ENCODE peak calls at places on chromosomes 5 and 9, in four cellular contexts. One of them, this sample, is unnamed. For H3K9me3 and H3K36me3, the result is how much of the 10 kb centered on the place peaks cover.

GRCh38 chr5:168039485-168040005 is 251.9 kb upstream of the WWC1 start:
- DNase-seq in astrocyte: no peak
- DNase-seq in lung: no peak
- DNase-seq in body of pancreas: peak
- DNase-seq in this sample: no peak

GRCh38 chr5:157479612-157480510 is 19.8 kb downstream of the NIPAL4 start:
- DNase-seq in astrocyte: no peak
- DNase-seq in lung: no peak
- DNase-seq in body of pancreas: no peak
- DNase-seq in this sample: no peak

GRCh38 chr9:96459268-96460007 is 9.5 kb downstream of the HABP4 start:
- DNase-seq in astrocyte: peak
- DNase-seq in lung: no peak
- DNase-seq in body of pancreas: no peak
- DNase-seq in this sample: no peak

GRCh38 chr5:124697912-124698690 is 48.3 kb downstream of the ZNF608 start:
- DNase-seq in astrocyte: peak
- DNase-seq in lung: no peak
- DNase-seq in body of pancreas: no peak
- DNase-seq in this sample: peak

GRCh38 chr9:2478421-2478820 is 143.2 kb upstream of the VLDLR start:
- DNase-seq in astrocyte: no peak
- DNase-seq in lung: no peak
- DNase-seq in body of pancreas: no peak
- DNase-seq in this sample: no peak

GRCh38 chr5:143336485-143336884 is 67.0 kb downstream of the NR3C1 start:
- DNase-seq in astrocyte: no peak
- DNase-seq in lung: no peak
- DNase-seq in body of pancreas: no peak
- DNase-seq in this sample: no peak

GRCh38 chr5:124436294-124436693 is 310.1 kb downstream of the ZNF608 start:
- DNase-seq in astrocyte: peak
- DNase-seq in lung: no peak
- DNase-seq in body of pancreas: no peak
- DNase-seq in this sample: peak

GRCh38 chr9:124257865-124258764 is at the start of gene NEK6:
- DNase-seq in astrocyte: peak
- DNase-seq in lung: no peak
- DNase-seq in body of pancreas: no peak
- DNase-seq in this sample: peak

GRCh38 chr5:2112128-2112808 is 229.5 kb upstream of the IRX4 start:
- DNase-seq in astrocyte: no peak
- DNase-seq in lung: no peak
- DNase-seq in body of pancreas: no peak
- DNase-seq in this sample: no peak

GRCh38 chr9:98081477-98082219 is 25.1 kb downstream of the NANS start:
- DNase-seq in astrocyte: no peak
- DNase-seq in lung: no peak
- DNase-seq in body of pancreas: no peak
- DNase-seq in this sample: peak

GRCh38 chr5:27598576-27598975 is 560.2 kb upstream of the CDH9 start:
- DNase-seq in astrocyte: peak
- DNase-seq in lung: no peak
- DNase-seq in body of pancreas: no peak
- DNase-seq in this sample: no peak

GRCh38 chr5:127683006-127683405 is 20.2 kb upstream of the CCDC192 start:
- DNase-seq in astrocyte: no peak
- DNase-seq in lung: no peak
- DNase-seq in body of pancreas: no peak
- DNase-seq in this sample: no peak

GRCh38 chr5:35741126-35741711 is 115.5 kb upstream of the IL7R start:
- DNase-seq in astrocyte: no peak
- DNase-seq in lung: no peak
- DNase-seq in body of pancreas: no peak
- DNase-seq in this sample: peak

GRCh38 chr5:54081415-54081814 is 229.0 kb downstream of the ARL15 start:
- DNase-seq in astrocyte: no peak
- DNase-seq in lung: no peak
- DNase-seq in body of pancreas: no peak
- DNase-seq in this sample: no peak

GRCh38 chr5:56088967-56089829 is 94.4 kb upstream of the IL6ST start:
- DNase-seq in astrocyte: peak
- DNase-seq in lung: no peak
- DNase-seq in body of pancreas: no peak
- DNase-seq in this sample: peak

GRCh38 chr5:94505327-94506080 is 112.9 kb downstream of the KIAA0825 start:
- DNase-seq in astrocyte: no peak
- DNase-seq in lung: no peak
- DNase-seq in body of pancreas: no peak
- DNase-seq in this sample: peak

GRCh38 chr5:6484899-6485298 is 36.2 kb downstream of the UBE2QL1 start:
- DNase-seq in astrocyte: no peak
- DNase-seq in lung: no peak
- DNase-seq in body of pancreas: no peak
- DNase-seq in this sample: no peak

GRCh38 chr5:15554542-15554941 is 54.6 kb downstream of the FBXL7 start:
- DNase-seq in astrocyte: no peak
- DNase-seq in lung: no peak
- DNase-seq in body of pancreas: no peak
- DNase-seq in this sample: no peak

GRCh38 chr5:57434227-57434640 is 48.4 kb downstream of the ACTBL2 start:
- DNase-seq in astrocyte: peak
- DNase-seq in lung: no peak
- DNase-seq in body of pancreas: no peak
- DNase-seq in this sample: no peak

GRCh38 chr5:67246108-67246507 is 49.5 kb upstream of the CD180 start:
- DNase-seq in astrocyte: peak
- DNase-seq in lung: no peak
- DNase-seq in body of pancreas: no peak
- DNase-seq in this sample: peak

GRCh38 chr5:110063640-110064592 is 374.2 kb downstream of the MAN2A1 start:
- DNase-seq in astrocyte: peak
- DNase-seq in lung: no peak
- DNase-seq in body of pancreas: no peak
- DNase-seq in this sample: peak

GRCh38 chr9:16883586-16883985 is 13.1 kb upstream of the BNC2 start:
- DNase-seq in astrocyte: no peak
- DNase-seq in lung: no peak
- DNase-seq in body of pancreas: no peak
- DNase-seq in this sample: peak

DNA sequence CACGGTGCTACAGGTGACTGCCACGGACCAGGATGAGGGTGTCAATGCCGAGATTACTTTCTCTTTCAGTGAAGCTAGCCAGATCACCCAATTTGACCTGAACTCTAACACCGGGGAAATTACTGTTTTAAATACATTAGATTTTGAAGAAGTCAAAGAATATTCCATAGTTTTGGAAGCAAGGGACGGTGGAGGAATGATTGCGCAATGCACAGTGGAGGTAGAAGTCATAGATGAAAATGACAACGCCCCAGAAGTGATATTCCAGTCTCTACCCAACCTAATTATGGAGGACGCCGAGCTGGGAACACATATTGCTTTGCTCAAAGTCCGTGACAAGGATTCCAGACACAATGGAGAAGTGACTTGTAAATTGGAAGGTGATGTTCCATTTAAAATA is 1.2 kb downstream of the PCDHGB4 start:
- DNase-seq in astrocyte: no peak
- DNase-seq in lung: no peak
- DNase-seq in body of pancreas: no peak
- DNase-seq in this sample: no peak
- H3K9me3 ChIP-seq in astrocyte: under half
- H3K9me3 ChIP-seq in lung: under half
- H3K9me3 ChIP-seq in body of pancreas: under half
- H3K9me3 ChIP-seq in this sample: under half

GRCh38 chr9:134052941-134053340 is 14.9 kb downstream of the BRD3 start:
- DNase-seq in astrocyte: no peak
- DNase-seq in lung: no peak
- DNase-seq in body of pancreas: no peak
- DNase-seq in this sample: no peak

GRCh38 chr9:134053401-134053871 is 14.4 kb downstream of the BRD3 start:
- DNase-seq in astrocyte: no peak
- DNase-seq in lung: no peak
- DNase-seq in body of pancreas: no peak
- DNase-seq in this sample: no peak

GRCh38 chr9:134052491-134052890 is 15.3 kb downstream of the BRD3 start:
- DNase-seq in astrocyte: no peak
- DNase-seq in lung: no peak
- DNase-seq in body of pancreas: peak
- DNase-seq in this sample: no peak

GRCh38 chr9:134054891-134055811 is 12.7 kb downstream of the BRD3 start:
- DNase-seq in astrocyte: no peak
- DNase-seq in lung: no peak
- DNase-seq in body of pancreas: peak
- DNase-seq in this sample: no peak

GRCh38 chr9:134053941-134054761 is 13.7 kb downstream of the BRD3 start:
- DNase-seq in astrocyte: no peak
- DNase-seq in lung: no peak
- DNase-seq in body of pancreas: no peak
- DNase-seq in this sample: no peak
- H3K36me3 ChIP-seq in astrocyte: under half
- H3K36me3 ChIP-seq in lung: under half
- H3K36me3 ChIP-seq in body of pancreas: under half
- H3K36me3 ChIP-seq in this sample: under half

GRCh38 chr9:135910757-135911156 is 3.4 kb upstream of the CAMSAP1 start:
- DNase-seq in astrocyte: no peak
- DNase-seq in lung: no peak
- DNase-seq in body of pancreas: no peak
- DNase-seq in this sample: no peak
- H3K9me3 ChIP-seq in astrocyte: under half
- H3K9me3 ChIP-seq in lung: under half
- H3K9me3 ChIP-seq in body of pancreas: under half
- H3K9me3 ChIP-seq in this sample: under half

GRCh38 chr9:117868594-117868993 is 164.4 kb downstream of the TLR4 start:
- DNase-seq in astrocyte: no peak
- DNase-seq in lung: no peak
- DNase-seq in body of pancreas: no peak
- DNase-seq in this sample: no peak
- H3K36me3 ChIP-seq in astrocyte: under half
- H3K36me3 ChIP-seq in lung: under half
- H3K36me3 ChIP-seq in body of pancreas: under half
- H3K36me3 ChIP-seq in this sample: under half

DNA sequence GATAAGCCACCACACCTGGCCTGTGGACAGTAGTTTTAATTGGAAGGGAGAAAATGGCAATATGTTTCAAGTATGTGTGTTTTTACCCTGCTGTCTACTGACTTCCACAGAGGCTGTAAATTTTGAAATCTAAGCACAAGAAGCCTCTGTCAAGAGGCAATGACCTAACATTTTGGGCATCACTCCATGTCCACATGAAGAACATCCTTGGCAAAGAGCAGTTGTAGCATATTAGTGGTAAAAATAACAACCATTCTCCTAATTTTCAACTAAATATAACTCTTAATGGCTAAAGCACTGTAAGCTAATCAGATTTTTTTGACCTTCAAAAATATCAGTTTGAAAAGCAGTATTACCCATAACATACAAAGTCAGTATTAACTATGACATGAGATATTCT is 100.3 kb upstream of the APC start:
- DNase-seq in astrocyte: no peak
- DNase-seq in lung: no peak
- DNase-seq in body of pancreas: no peak
- DNase-seq in this sample: peak
- H3K9me3 ChIP-seq in astrocyte: under half
- H3K9me3 ChIP-seq in lung: under half
- H3K9me3 ChIP-seq in body of pancreas: under half
- H3K9me3 ChIP-seq in this sample: under half

GRCh38 chr9:31894008-31894407 is 490.4 kb upstream of the ACO1 start:
- DNase-seq in astrocyte: no peak
- DNase-seq in lung: no peak
- DNase-seq in body of pancreas: no peak
- DNase-seq in this sample: no peak
- H3K36me3 ChIP-seq in astrocyte: under half
- H3K36me3 ChIP-seq in lung: under half
- H3K36me3 ChIP-seq in body of pancreas: under half
- H3K36me3 ChIP-seq in this sample: under half

GRCh38 chr5:37660319-37660718 is 179.5 kb downstream of the GDNF start:
- DNase-seq in astrocyte: no peak
- DNase-seq in lung: no peak
- DNase-seq in body of pancreas: no peak
- DNase-seq in this sample: no peak

GRCh38 chr5:37658440-37658839 is 181.4 kb downstream of the GDNF start:
- DNase-seq in astrocyte: no peak
- DNase-seq in lung: no peak
- DNase-seq in body of pancreas: no peak
- DNase-seq in this sample: no peak

GRCh38 chr5:37661227-37661920 is 178.5 kb downstream of the GDNF start:
- DNase-seq in astrocyte: no peak
- DNase-seq in lung: no peak
- DNase-seq in body of pancreas: no peak
- DNase-seq in this sample: no peak

GRCh38 chr5:37662362-37662761 is 177.5 kb downstream of the GDNF start:
- DNase-seq in astrocyte: no peak
- DNase-seq in lung: no peak
- DNase-seq in body of pancreas: no peak
- DNase-seq in this sample: no peak

GRCh38 chr5:37657046-37657445 is 182.8 kb downstream of the GDNF start:
- DNase-seq in astrocyte: no peak
- DNase-seq in lung: no peak
- DNase-seq in body of pancreas: no peak
- DNase-seq in this sample: no peak
- H3K9me3 ChIP-seq in astrocyte: under half
- H3K9me3 ChIP-seq in lung: under half
- H3K9me3 ChIP-seq in body of pancreas: under half
- H3K9me3 ChIP-seq in this sample: under half

GRCh38 chr5:71623221-71623794 is 36.2 kb downstream of the MCCC2 start:
- DNase-seq in astrocyte: no peak
- DNase-seq in lung: no peak
- DNase-seq in body of pancreas: no peak
- DNase-seq in this sample: no peak

GRCh38 chr5:71621268-71621667 is 34.1 kb downstream of the MCCC2 start:
- DNase-seq in astrocyte: no peak
- DNase-seq in lung: no peak
- DNase-seq in body of pancreas: no peak
- DNase-seq in this sample: no peak

GRCh38 chr5:71615809-71616208 is 28.7 kb downstream of the MCCC2 start:
- DNase-seq in astrocyte: no peak
- DNase-seq in lung: no peak
- DNase-seq in body of pancreas: no peak
- DNase-seq in this sample: no peak

DNA sequence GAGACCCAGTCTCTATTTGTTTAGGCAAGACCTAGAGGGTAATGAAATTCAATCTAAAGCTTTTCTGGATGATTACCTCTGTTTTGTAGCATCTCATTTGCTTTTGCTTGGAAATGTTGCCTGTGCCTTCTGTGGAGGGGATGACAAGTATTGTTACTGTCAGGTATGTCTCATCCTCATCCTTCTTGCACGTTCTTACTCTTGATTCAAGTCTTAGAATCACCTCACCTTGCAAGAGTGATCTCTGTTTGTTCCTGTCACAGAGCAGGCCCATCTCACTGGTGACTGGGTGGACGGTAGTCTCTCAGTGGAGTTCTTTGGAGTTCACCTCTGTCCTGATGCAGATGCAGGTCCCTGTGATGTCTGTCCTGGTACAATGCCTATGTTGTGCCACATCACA is 33.5 kb downstream of the MCCC2 start:
- DNase-seq in astrocyte: no peak
- DNase-seq in lung: no peak
- DNase-seq in body of pancreas: no peak
- DNase-seq in this sample: no peak
- H3K36me3 ChIP-seq in astrocyte: under half
- H3K36me3 ChIP-seq in lung: under half
- H3K36me3 ChIP-seq in body of pancreas: under half
- H3K36me3 ChIP-seq in this sample: under half

This sample was measured in GM23248.